ENCODE peak calls at places on chromosome 17, in six cellular contexts. E is A549, R is K562, N is endothelial cell of umbilical vein, K is GM12878, Q is HepG2. U is an unnamed sample.

GRCh38 chr17:76079577-76080206 is 710 bp downstream of the ZACN start:
- DNase-seq in E (no peak), R (no peak), N (no peak), K (no peak), Q (no peak), U (no peak)

GRCh38 chr17:9283909-9284308 is 262.6 kb downstream of the NTN1 start:
- DNase-seq in E (no peak), R (no peak), N (no peak), K (no peak), Q (no peak), U (no peak)

GRCh38 chr17:74394977-74395376 is 27.7 kb downstream of the GPR142 start:
- DNase-seq in E (no peak), R (no peak), N (no peak), K (no peak), Q (no peak), U (no peak)

GRCh38 chr17:42387221-42387657 is 1.0 kb downstream of the STAT3 start:
- DNase-seq in E (no peak), R (no peak), N (peak; percentile 64), K (no peak), Q (peak; percentile 90), U (peak; percentile 84)

GRCh38 chr17:39800540-39800939 is 62.8 kb downstream of the GRB7 start:
- DNase-seq in E (no peak), R (no peak), N (no peak), K (peak; percentile 77), Q (no peak), U (no peak)

GRCh38 chr17:42288078-42288984 is at the start of gene STAT5A:
- DNase-seq in E (peak; percentile 83), R (peak; percentile 68), N (peak; percentile 88), K (no peak), Q (peak; percentile 40), U (peak; percentile 90)

GRCh38 chr17:16448490-16448889 is 33.1 kb downstream of the TRPV2 start:
- DNase-seq in E (no peak), R (no peak), N (no peak), K (no peak), Q (no peak), U (peak; percentile 43)

GRCh38 chr17:35117984-35118383 is 1.7 kb downstream of the RAD51D start:
- DNase-seq in E (no peak), R (no peak), N (no peak), K (peak; percentile 45), Q (peak; percentile 19), U (peak; percentile 82)

GRCh38 chr17:28274591-28275265 is 44.3 kb upstream of the TMEM97 start:
- DNase-seq in E (no peak), R (no peak), N (no peak), K (no peak), Q (no peak), U (no peak)

GRCh38 chr17:32625971-32626370 is 139.2 kb downstream of the CDK5R1 start:
- DNase-seq in E (no peak), R (no peak), N (no peak), K (no peak), Q (no peak), U (no peak)

GRCh38 chr17:28053044-28053670 is 10.7 kb downstream of the NLK start:
- DNase-seq in E (no peak), R (no peak), N (no peak), K (no peak), Q (no peak), U (no peak)

GRCh38 chr17:63314766-63315165 is 131.3 kb downstream of the CYB561 start:
- DNase-seq in E (no peak), R (no peak), N (no peak), K (no peak), Q (no peak), U (no peak)

GRCh38 chr17:78096093-78096492 is 32.5 kb downstream of the TMC6 start:
- DNase-seq in E (no peak), R (no peak), N (no peak), K (no peak), Q (no peak), U (no peak)

GRCh38 chr17:4548721-4549531 is 6.3 kb downstream of the MYBBP1A start:
- DNase-seq in E (no peak), R (no peak), N (no peak), K (no peak), Q (no peak), U (no peak)

GRCh38 chr17:35359396-35359795 is 14.0 kb downstream of the SLFN11 start:
- DNase-seq in E (no peak), R (no peak), N (no peak), K (no peak), Q (no peak), U (no peak)

GRCh38 chr17:7833011-7833794 is 814 bp upstream of the KDM6B start:
- DNase-seq in E (no peak), R (no peak), N (no peak), K (no peak), Q (no peak), U (no peak)

GRCh38 chr17:12398636-12399035 is 267.1 kb upstream of the MYOCD start:
- DNase-seq in E (no peak), R (no peak), N (no peak), K (no peak), Q (no peak), U (no peak)

GRCh38 chr17:41354538-41354937 is 3.9 kb upstream of the KRT33A start:
- DNase-seq in E (no peak), R (no peak), N (no peak), K (no peak), Q (no peak), U (peak; percentile 19)

GRCh38 chr17:14752007-14752406 is 451.1 kb downstream of the HS3ST3B1 start:
- DNase-seq in E (no peak), R (no peak), N (no peak), K (no peak), Q (no peak), U (no peak)

GRCh38 chr17:29116652-29117439 is 63.4 kb downstream of the MYO18A start:
- DNase-seq in E (peak; percentile 76), R (peak; percentile 81), N (peak; percentile 61), K (peak; percentile 5), Q (peak; percentile 18), U (peak; percentile 90)

DNA sequence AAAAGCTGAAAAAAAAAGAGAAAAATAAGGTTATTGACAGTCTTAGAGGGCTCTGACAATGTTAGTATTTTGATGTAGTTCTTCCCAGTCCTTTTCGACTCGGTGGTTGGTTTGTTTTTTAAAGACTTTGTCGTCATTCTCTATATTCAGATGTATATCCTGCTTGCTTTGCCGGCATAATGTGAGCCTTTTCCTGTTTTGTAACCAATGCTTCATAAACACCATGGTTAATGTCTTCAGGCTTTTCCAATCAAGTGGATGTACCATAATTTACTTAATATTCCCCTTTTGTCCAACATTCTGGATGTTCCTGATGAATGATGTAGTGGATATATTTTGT is 45.4 kb downstream of the RAI1 start:
- DNase-seq in E (no peak), R (no peak), N (no peak), K (no peak), Q (no peak), U (no peak)
- TF ChIP-seq CTCF in E (no peak), R (no peak), N (no peak), K (no peak), Q (no peak), U (no peak)

GRCh38 chr17:49360796-49361128 is 1.3 kb downstream of the ZNF652 start:
- DNase-seq in E (peak; percentile 60), R (no peak), N (no peak), K (no peak), Q (no peak), U (no peak)
- TF ChIP-seq MAX in E (no peak), R (no peak), N (no peak), K (no peak), Q (no peak), U (no peak)

DNA sequence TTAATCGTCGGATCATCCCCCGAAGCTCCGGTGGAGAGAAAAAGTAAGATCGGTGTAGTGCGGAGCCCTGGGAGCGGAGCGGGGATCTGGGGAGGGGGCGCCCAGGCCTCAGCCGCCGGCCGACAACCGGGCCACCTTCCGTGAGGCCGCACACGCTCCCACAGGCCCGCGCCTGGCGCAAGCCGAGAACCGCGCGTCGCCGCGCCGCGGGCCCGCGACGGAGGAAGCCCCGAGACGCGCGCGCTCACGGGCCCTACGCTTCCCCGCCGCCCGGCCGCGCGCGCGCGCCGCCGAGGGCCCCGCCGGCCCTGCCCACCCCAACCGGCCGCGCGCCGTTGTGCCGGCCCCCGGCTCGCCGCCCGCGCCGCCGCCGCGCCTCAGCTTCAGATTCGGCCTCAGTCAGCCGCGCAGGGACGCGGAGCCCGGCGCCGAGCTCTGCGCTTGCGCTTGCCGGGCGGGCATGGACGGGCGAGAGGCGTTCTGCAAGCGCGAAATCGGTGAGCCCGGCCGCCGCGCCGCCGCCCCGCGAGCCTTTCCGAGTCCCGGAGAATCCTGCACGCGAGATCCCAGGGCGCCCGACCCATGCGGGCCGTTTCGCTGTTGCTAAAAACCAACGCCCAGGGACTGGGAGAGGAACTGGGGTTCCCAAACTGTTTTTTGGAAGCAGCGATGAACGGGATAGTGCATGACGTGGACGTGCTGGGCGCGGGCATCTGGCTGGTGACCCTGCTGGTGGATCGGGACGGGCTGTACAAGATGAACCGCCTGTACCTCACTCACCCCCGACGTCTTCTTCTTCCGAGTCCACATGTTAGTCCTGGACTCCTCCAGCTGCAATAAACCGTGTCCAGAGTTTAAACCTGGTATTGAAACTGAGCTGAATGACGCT is 28.0 kb upstream of the LRRC37A start:
- DNase-seq in E (peak; percentile 98), R (peak; percentile 99), N (peak; percentile 88), K (peak; percentile 37), Q (peak; percentile 74), U (peak; percentile 94)
- TF ChIP-seq MYC in E (peak; percentile 59), R (no peak), N (no peak), K (no peak), Q (peak; percentile 60), U (peak; percentile 37)

GRCh38 chr17:6576038-6576437 is 19.7 kb upstream of the PITPNM3 start:
- DNase-seq in E (no peak), R (no peak), N (no peak), K (no peak), Q (no peak), U (no peak)

GRCh38 chr17:6572997-6573396 is 16.6 kb upstream of the PITPNM3 start:
- DNase-seq in E (no peak), R (no peak), N (no peak), K (no peak), Q (no peak), U (no peak)

GRCh38 chr17:6575596-6575988 is 19.2 kb upstream of the PITPNM3 start:
- DNase-seq in E (no peak), R (peak; percentile 15), N (no peak), K (no peak), Q (no peak), U (no peak)

GRCh38 chr17:6573982-6574688 is 17.8 kb upstream of the PITPNM3 start:
- DNase-seq in E (no peak), R (no peak), N (no peak), K (no peak), Q (no peak), U (no peak)

DNA sequence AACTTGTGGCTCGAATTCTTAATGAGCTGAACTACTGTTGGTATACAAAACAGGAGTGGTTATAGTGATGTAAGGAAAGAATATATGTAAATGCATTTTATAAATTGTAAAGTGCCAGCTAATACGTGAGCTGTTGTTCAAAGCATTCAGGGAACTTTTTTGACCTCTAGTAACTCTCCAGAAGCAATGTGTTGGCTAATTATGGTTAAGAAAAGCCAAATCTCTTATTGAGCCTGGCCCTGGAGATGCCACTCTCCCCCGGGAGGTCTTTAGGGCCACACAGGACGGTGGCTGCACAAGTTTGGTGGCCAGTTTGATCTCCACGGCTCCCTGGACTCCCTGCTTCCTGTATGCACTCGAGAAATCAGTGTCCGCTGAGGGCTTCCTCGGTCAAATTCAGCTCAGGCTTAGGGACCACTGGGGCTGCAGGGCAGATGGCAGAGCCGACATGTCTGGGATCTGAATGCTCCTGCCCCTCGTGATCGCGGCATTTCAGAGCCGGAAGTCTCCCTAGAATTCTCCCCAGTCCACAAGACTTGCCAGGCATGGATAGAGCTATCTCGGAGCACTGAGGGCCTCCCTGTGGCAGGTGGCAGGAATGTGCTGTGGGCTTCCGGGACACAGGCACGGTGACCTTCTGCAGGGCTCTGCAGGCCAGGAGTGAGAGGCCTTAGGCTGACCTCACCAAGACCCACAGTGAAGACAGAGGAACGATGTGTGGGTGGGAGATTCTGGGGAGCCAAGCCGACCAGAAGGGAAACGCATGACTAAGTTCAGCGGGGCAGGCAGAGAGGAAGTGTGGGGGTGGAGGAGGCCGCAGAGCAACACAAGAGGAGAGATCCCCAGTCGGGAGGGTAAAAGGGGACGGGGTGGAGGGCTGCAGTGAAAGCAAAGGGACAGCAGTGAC is 18.6 kb upstream of the PITPNM3 start:
- DNase-seq in E (no peak), R (peak; percentile 60), N (peak; percentile 69), K (peak; percentile 40), Q (no peak), U (peak; percentile 80)
- TF ChIP-seq CTCF in E (no peak), R (no peak), N (no peak), K (no peak), Q (no peak), U (no peak)